ENCODE peak calls at places on chromosomes 3 and 15, in five cellular contexts. I is tibial nerve; L is cardiac muscle cell; Z is PC-3; F is naive thymus-derived CD4-positive, alpha-beta T cell. U is an unnamed sample.

GRCh38 chr3:146065573-146066006 is 95.4 kb downstream of the PLOD2 start:
- DNase-seq in I (peak; percentile 64), L (peak; percentile 82), Z (peak; percentile 82), F (no peak), U (no peak)

GRCh38 chr3:160720123-160720746 is 35.8 kb upstream of the PPM1L start:
- DNase-seq in I (no peak), L (no peak), Z (peak; percentile 36), F (no peak), U (no peak)

GRCh38 chr3:29280675-29281264 is at the start of gene RBMS3:
- DNase-seq in I (peak; percentile 83), L (peak; percentile 97), Z (peak; percentile 91), F (peak; percentile 15), U (peak; percentile 61)

GRCh38 chr15:52496776-52497470 is 31.8 kb downstream of the MYO5A start:
- DNase-seq in I (no peak), L (no peak), Z (peak; percentile 68), F (no peak), U (peak; percentile 89)

GRCh38 chr15:74783808-74784175 is 1.9 kb downstream of the CSK start:
- DNase-seq in I (no peak), L (no peak), Z (no peak), F (no peak), U (no peak)

GRCh38 chr15:28456476-28457395 is 76.0 kb downstream of the GOLGA8G start:
- DNase-seq in I (no peak), L (no peak), Z (peak; percentile 1), F (no peak), U (no peak)

GRCh38 chr3:43865887-43866528 is 175.3 kb downstream of the ABHD5 start:
- DNase-seq in I (no peak), L (no peak), Z (no peak), F (no peak), U (no peak)

GRCh38 chr3:13595001-13595421 is 46.1 kb downstream of the FBLN2 start:
- DNase-seq in I (no peak), L (no peak), Z (no peak), F (no peak), U (no peak)

GRCh38 chr3:99780749-99781148 is 36.9 kb upstream of the CMSS1 start:
- DNase-seq in I (no peak), L (peak; percentile 47), Z (no peak), F (no peak), U (no peak)

GRCh38 chr3:141828487-141829284 is 47.8 kb upstream of the ATP1B3 start:
- DNase-seq in I (peak; percentile 36), L (peak; percentile 57), Z (peak; percentile 57), F (no peak), U (peak; percentile 34)

GRCh38 chr15:57545995-57546394 is 45.7 kb upstream of the MYZAP start:
- DNase-seq in I (no peak), L (no peak), Z (no peak), F (no peak), U (no peak)

GRCh38 chr15:74203914-74204431 is 1.4 kb upstream of the STRA6 start:
- DNase-seq in I (peak; percentile 26), L (peak; percentile 91), Z (no peak), F (no peak), U (no peak)

GRCh38 chr15:73927476-73928240 is 1.4 kb downstream of the LOXL1 start:
- DNase-seq in I (no peak), L (peak; percentile 66), Z (peak; percentile 78), F (peak; percentile 82), U (no peak)

GRCh38 chr3:126103121-126104027 is 19.4 kb upstream of the SLC41A3 start:
- DNase-seq in I (no peak), L (no peak), Z (no peak), F (no peak), U (no peak)

GRCh38 chr15:41905360-41905793 is 11.5 kb upstream of the SPTBN5 start:
- DNase-seq in I (no peak), L (no peak), Z (no peak), F (no peak), U (no peak)

GRCh38 chr3:10184250-10184649 is 19.5 kb downstream of the IRAK2 start:
- DNase-seq in I (no peak), L (no peak), Z (no peak), F (no peak), U (no peak)

GRCh38 chr3:169552533-169552932 is 111.0 kb downstream of the MECOM start:
- DNase-seq in I (no peak), L (no peak), Z (peak; percentile 62), F (no peak), U (no peak)

GRCh38 chr3:48503406-48504050 is 446 bp downstream of the SHISA5 start:
- DNase-seq in I (peak; percentile 50), L (peak; percentile 59), Z (peak; percentile 55), F (no peak), U (no peak)

GRCh38 chr3:15341030-15341726 is 8.8 kb upstream of the SH3BP5 start:
- DNase-seq in I (no peak), L (no peak), Z (no peak), F (no peak), U (no peak)

GRCh38 chr15:25170113-25170731 is 215.4 kb downstream of the SNRPN start:
- DNase-seq in I (no peak), L (no peak), Z (no peak), F (no peak), U (no peak)

GRCh38 chr3:4776980-4777581 is 202.2 kb upstream of the BHLHE40 start:
- DNase-seq in I (peak; percentile 44), L (peak; percentile 59), Z (peak; percentile 24), F (no peak), U (peak; percentile 75)

GRCh38 chr15:80109388-80109787 is 43.4 kb upstream of the FAH start:
- DNase-seq in I (no peak), L (no peak), Z (no peak), F (no peak), U (no peak)

GRCh38 chr3:120147072-120147871 is 53.0 kb upstream of the GSK3B start:
- DNase-seq in I (no peak), L (no peak), Z (peak; percentile 85), F (peak; percentile 74), U (peak; percentile 52)

GRCh38 chr15:31004220-31004733 is 12.8 kb upstream of the MTMR10 start:
- DNase-seq in I (no peak), L (no peak), Z (no peak), F (no peak), U (no peak)

GRCh38 chr3:42377681-42378080 is 32.7 kb downstream of the LYZL4 start:
- DNase-seq in I (no peak), L (no peak), Z (no peak), F (no peak), U (no peak)

GRCh38 chr3:52973806-52974205 is 72.1 kb downstream of the SFMBT1 start:
- DNase-seq in I (no peak), L (no peak), Z (no peak), F (no peak), U (no peak)

GRCh38 chr3:145739926-145740325 is 421.1 kb downstream of the PLOD2 start:
- DNase-seq in I (no peak), L (no peak), Z (no peak), F (no peak), U (no peak)

GRCh38 chr3:156252656-156253055 is 132.3 kb downstream of the KCNAB1 start:
- DNase-seq in I (no peak), L (no peak), Z (no peak), F (no peak), U (no peak)

GRCh38 chr3:71485903-71486302 is 97.6 kb downstream of the FOXP1 start:
- DNase-seq in I (no peak), L (no peak), Z (no peak), F (peak; percentile 35), U (no peak)
- H3K27ac ChIP-seq in I (no peak overlapping the region), L (no peak overlapping the region), Z (no peak overlapping the region), F (peak overlapping the region; percentile 89), U (no peak overlapping the region)

DNA sequence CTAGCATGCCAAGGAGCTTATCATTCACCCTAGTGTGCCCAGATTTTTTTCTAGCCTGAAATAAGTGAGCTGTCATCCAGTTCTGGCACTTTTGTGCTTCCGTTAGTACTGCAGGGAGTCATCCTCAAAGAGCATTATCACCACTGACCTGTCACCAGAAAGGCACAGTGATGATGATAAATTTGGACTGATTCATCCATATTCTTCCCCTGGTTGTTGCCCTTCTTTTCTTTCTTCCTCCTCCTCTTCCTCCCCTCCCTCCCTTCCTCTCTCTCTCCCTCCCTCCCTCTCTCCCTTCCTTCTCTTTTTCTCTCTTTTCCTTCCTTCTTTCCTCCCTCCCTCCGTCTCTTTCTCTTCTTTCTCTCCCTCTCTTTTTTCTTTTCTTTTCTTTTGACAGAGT is 21.3 kb downstream of the SLC35G2 start:
- DNase-seq in I (no peak), L (no peak), Z (no peak), F (no peak), U (no peak)
- H3K27ac ChIP-seq in I (no peak overlapping the region), L (no peak overlapping the region), Z (no peak overlapping the region), F (no peak overlapping the region), U (no peak overlapping the region)

DNA sequence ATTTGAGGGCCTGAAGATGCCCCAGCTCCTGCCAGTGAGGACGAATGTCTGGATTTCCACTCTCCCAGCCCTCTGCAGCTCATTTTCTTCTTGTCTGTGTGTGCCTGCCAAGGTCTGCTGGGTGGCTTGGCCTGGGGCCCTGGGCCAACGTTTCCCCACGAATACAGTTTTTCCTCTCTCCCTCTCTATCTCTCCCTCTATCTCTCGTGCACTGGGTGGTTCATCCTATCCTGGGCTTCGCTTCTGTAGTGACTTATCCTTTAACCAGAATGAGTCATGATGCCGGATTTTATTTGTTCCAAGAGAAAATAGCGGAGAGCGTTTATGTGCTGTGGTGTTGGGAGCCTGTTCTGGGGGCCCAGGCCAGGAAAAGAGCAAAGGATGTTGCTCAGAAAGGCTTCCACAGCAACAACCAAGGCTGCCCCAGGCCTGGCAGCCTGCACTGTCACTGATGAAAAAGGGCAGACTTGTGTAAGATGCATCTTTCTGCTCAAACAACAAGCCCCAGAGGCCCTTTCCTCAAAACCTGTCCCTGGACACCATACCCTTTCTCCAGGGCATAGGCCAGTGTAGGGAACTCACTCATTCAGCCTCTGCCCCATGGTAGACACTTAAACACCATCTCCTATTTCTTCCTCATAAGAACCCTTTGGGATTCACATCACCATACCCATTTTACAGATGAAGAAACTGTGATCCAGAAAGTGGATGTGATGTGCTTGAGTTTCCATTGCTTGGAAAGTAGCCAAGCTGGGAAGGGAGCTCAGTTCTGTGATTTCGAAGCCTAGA is 47.3 kb downstream of the ITGA11 start:
- DNase-seq in I (no peak), L (peak; percentile 94), Z (peak; percentile 89), F (no peak), U (no peak)
- H3K27ac ChIP-seq in I (no peak overlapping the region), L (no peak overlapping the region), Z (peak overlapping the region; percentile 44), F (no peak overlapping the region), U (no peak overlapping the region)

GRCh38 chr15:99239545-99240198 is 9.7 kb downstream of the TTC23 start:
- DNase-seq in I (no peak), L (no peak), Z (no peak), F (no peak), U (no peak)
- H3K27ac ChIP-seq in I (no peak overlapping the region), L (no peak overlapping the region), Z (no peak overlapping the region), F (no peak overlapping the region), U (no peak overlapping the region)

GRCh38 chr15:90004671-90005070 is 3.5 kb downstream of the ZNF710 start:
- DNase-seq in I (peak; percentile 38), L (peak; percentile 94), Z (peak; percentile 87), F (no peak), U (peak; percentile 93)
- H3K27ac ChIP-seq in I (peak overlapping the region; percentile 94), L (peak overlapping the region; percentile 7), Z (peak overlapping the region; percentile 98), F (no peak overlapping the region), U (peak overlapping the region; percentile 100)

DNA sequence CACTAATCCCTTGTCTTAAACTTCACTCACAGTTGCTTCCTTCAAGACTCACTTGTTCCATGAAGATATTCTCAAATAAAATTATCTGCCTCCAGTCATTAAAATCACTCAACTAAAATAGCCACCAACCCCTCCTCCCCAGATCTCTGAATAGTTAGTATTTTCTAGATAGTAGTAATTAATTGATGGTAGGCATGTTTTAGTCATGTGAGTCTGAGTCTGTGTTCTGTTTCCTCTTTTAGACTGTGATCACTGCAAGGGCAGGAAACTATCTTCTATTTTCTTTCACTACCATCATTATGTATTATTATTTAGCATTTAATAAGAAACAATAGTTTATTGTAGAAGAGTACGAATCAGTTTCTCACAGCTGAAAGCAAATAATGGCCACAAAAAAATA is 1080.5 kb downstream of the IGSF11 start:
- DNase-seq in I (no peak), L (no peak), Z (no peak), F (no peak), U (no peak)
- H3K27ac ChIP-seq in I (no peak overlapping the region), L (no peak overlapping the region), Z (no peak overlapping the region), F (no peak overlapping the region), U (no peak overlapping the region)

U was measured in epithelial cell of prostate.